ENCODE peak calls at places on chromosomes 6 and 20, in five cellular contexts. One of them, this sample, is unnamed.

GRCh38 chr6:24357336-24358218 is at the start of gene DCDC2:
- DNase-seq in tibial nerve: no peak
- DNase-seq in tibial artery: no peak
- DNase-seq in MM.1S: no peak
- DNase-seq in endothelial cell: peak
- DNase-seq in this sample: peak

GRCh38 chr20:4829494-4830211 is 107.9 kb downstream of the PRND start:
- DNase-seq in tibial artery: peak
- DNase-seq in endothelial cell: no peak
- DNase-seq in tibial nerve: peak
- DNase-seq in MM.1S: no peak
- DNase-seq in this sample: no peak

GRCh38 chr6:79180082-79180481 is 54.4 kb downstream of the HMGN3 start:
- DNase-seq in tibial artery: no peak
- DNase-seq in tibial nerve: no peak
- DNase-seq in MM.1S: no peak
- DNase-seq in endothelial cell: no peak
- DNase-seq in this sample: no peak

GRCh38 chr20:8689337-8689736 is 379.6 kb upstream of the PLCB4 start:
- DNase-seq in MM.1S: no peak
- DNase-seq in endothelial cell: no peak
- DNase-seq in tibial nerve: no peak
- DNase-seq in tibial artery: no peak
- DNase-seq in this sample: no peak

GRCh38 chr20:38227578-38228360 is 32.8 kb downstream of the KIAA1755 start:
- DNase-seq in tibial nerve: no peak
- DNase-seq in endothelial cell: no peak
- DNase-seq in tibial artery: peak
- DNase-seq in MM.1S: no peak
- DNase-seq in this sample: no peak

GRCh38 chr6:44780161-44780560 is 392.7 kb downstream of the CDC5L start:
- DNase-seq in MM.1S: no peak
- DNase-seq in tibial artery: no peak
- DNase-seq in tibial nerve: no peak
- DNase-seq in endothelial cell: no peak
- DNase-seq in this sample: no peak

GRCh38 chr6:149336529-149336928 is 19.0 kb downstream of the TAB2 start:
- DNase-seq in tibial artery: no peak
- DNase-seq in MM.1S: no peak
- DNase-seq in endothelial cell: no peak
- DNase-seq in tibial nerve: no peak
- DNase-seq in this sample: no peak

GRCh38 chr6:4936681-4937041 is 67.2 kb downstream of the RPP40 start:
- DNase-seq in endothelial cell: no peak
- DNase-seq in MM.1S: peak
- DNase-seq in tibial artery: no peak
- DNase-seq in tibial nerve: peak
- DNase-seq in this sample: peak

GRCh38 chr6:159826968-159827647 is 27.0 kb downstream of the PNLDC1 start:
- DNase-seq in tibial artery: peak
- DNase-seq in MM.1S: no peak
- DNase-seq in endothelial cell: no peak
- DNase-seq in tibial nerve: no peak
- DNase-seq in this sample: no peak

GRCh38 chr6:150301871-150302800 is 66.7 kb upstream of the IYD start:
- DNase-seq in MM.1S: no peak
- DNase-seq in tibial nerve: no peak
- DNase-seq in tibial artery: no peak
- DNase-seq in endothelial cell: no peak
- DNase-seq in this sample: peak

GRCh38 chr6:109623288-109623687 is 67.7 kb downstream of the AK9 start:
- DNase-seq in tibial artery: no peak
- DNase-seq in tibial nerve: no peak
- DNase-seq in MM.1S: no peak
- DNase-seq in endothelial cell: no peak
- DNase-seq in this sample: no peak

GRCh38 chr6:53725791-53726575 is 60.4 kb upstream of the KLHL31 start:
- DNase-seq in MM.1S: peak
- DNase-seq in tibial artery: peak
- DNase-seq in tibial nerve: peak
- DNase-seq in endothelial cell: peak
- DNase-seq in this sample: peak

GRCh38 chr20:41268402-41268801 is 49.1 kb downstream of the ZHX3 start:
- DNase-seq in endothelial cell: no peak
- DNase-seq in MM.1S: no peak
- DNase-seq in tibial nerve: no peak
- DNase-seq in tibial artery: no peak
- DNase-seq in this sample: no peak

GRCh38 chr6:11196511-11197174 is 35.8 kb downstream of the NEDD9 start:
- DNase-seq in tibial nerve: no peak
- DNase-seq in tibial artery: no peak
- DNase-seq in endothelial cell: no peak
- DNase-seq in MM.1S: no peak
- DNase-seq in this sample: no peak

GRCh38 chr6:143432588-143432987 is 17.9 kb downstream of the ADAT2 start:
- DNase-seq in endothelial cell: no peak
- DNase-seq in MM.1S: no peak
- DNase-seq in tibial artery: no peak
- DNase-seq in tibial nerve: no peak
- DNase-seq in this sample: no peak

GRCh38 chr20:2751868-2752630 is 48.4 kb downstream of the CPXM1 start:
- DNase-seq in tibial artery: no peak
- DNase-seq in tibial nerve: no peak
- DNase-seq in MM.1S: peak
- DNase-seq in endothelial cell: no peak
- DNase-seq in this sample: peak

GRCh38 chr6:20202070-20202658 is 10.1 kb downstream of the MBOAT1 start:
- DNase-seq in tibial nerve: no peak
- DNase-seq in endothelial cell: no peak
- DNase-seq in tibial artery: no peak
- DNase-seq in MM.1S: peak
- DNase-seq in this sample: peak

GRCh38 chr6:125867483-125867935 is 76.7 kb downstream of the NCOA7 start:
- DNase-seq in endothelial cell: no peak
- DNase-seq in MM.1S: no peak
- DNase-seq in tibial nerve: no peak
- DNase-seq in tibial artery: no peak
- DNase-seq in this sample: no peak

GRCh38 chr6:93366506-93366905 is 52.9 kb downstream of the EPHA7 start:
- DNase-seq in endothelial cell: no peak
- DNase-seq in tibial artery: no peak
- DNase-seq in MM.1S: no peak
- DNase-seq in tibial nerve: no peak
- DNase-seq in this sample: no peak

GRCh38 chr6:125188037-125188436 is 34.5 kb downstream of the TPD52L1 start:
- DNase-seq in MM.1S: no peak
- DNase-seq in endothelial cell: no peak
- DNase-seq in tibial nerve: no peak
- DNase-seq in tibial artery: no peak
- DNase-seq in this sample: no peak

GRCh38 chr6:88823998-88824397 is 139.4 kb downstream of the RNGTT start:
- DNase-seq in endothelial cell: no peak
- DNase-seq in tibial artery: no peak
- DNase-seq in tibial nerve: no peak
- DNase-seq in MM.1S: no peak
- DNase-seq in this sample: no peak

GRCh38 chr6:170232186-170233002 is 58.5 kb downstream of the DLL1 start:
- DNase-seq in endothelial cell: no peak
- DNase-seq in MM.1S: no peak
- DNase-seq in tibial artery: no peak
- DNase-seq in tibial nerve: no peak
- DNase-seq in this sample: no peak

GRCh38 chr6:34587325-34587724 is 31.2 kb upstream of the SPDEF start:
- DNase-seq in endothelial cell: no peak
- DNase-seq in tibial artery: no peak
- DNase-seq in tibial nerve: no peak
- DNase-seq in MM.1S: no peak
- DNase-seq in this sample: no peak

GRCh38 chr20:17168026-17168612 is 58.7 kb upstream of the PCSK2 start:
- DNase-seq in tibial nerve: no peak
- DNase-seq in tibial artery: no peak
- DNase-seq in MM.1S: no peak
- DNase-seq in endothelial cell: no peak
- DNase-seq in this sample: no peak

GRCh38 chr6:11632795-11633511 is 95.4 kb downstream of the TMEM170B start:
- DNase-seq in MM.1S: no peak
- DNase-seq in endothelial cell: no peak
- DNase-seq in tibial nerve: no peak
- DNase-seq in tibial artery: no peak
- DNase-seq in this sample: no peak

GRCh38 chr6:11242709-11243108 is 10.2 kb upstream of the NEDD9 start:
- DNase-seq in endothelial cell: no peak
- DNase-seq in tibial nerve: no peak
- DNase-seq in tibial artery: no peak
- DNase-seq in MM.1S: no peak
- DNase-seq in this sample: no peak

GRCh38 chr6:169851641-169852503 is 100.5 kb downstream of the ERMARD start:
- DNase-seq in endothelial cell: peak
- DNase-seq in MM.1S: no peak
- DNase-seq in tibial nerve: no peak
- DNase-seq in tibial artery: no peak
- DNase-seq in this sample: no peak

GRCh38 chr20:58722379-58722778 is 29.8 kb downstream of the NPEPL1 start:
- DNase-seq in MM.1S: no peak
- DNase-seq in tibial nerve: no peak
- DNase-seq in endothelial cell: no peak
- DNase-seq in tibial artery: no peak
- DNase-seq in this sample: no peak

GRCh38 chr20:61849822-61850221 is 215.9 kb downstream of the TAF4 start:
- DNase-seq in tibial nerve: no peak
- DNase-seq in tibial artery: no peak
- DNase-seq in MM.1S: no peak
- DNase-seq in endothelial cell: no peak
- DNase-seq in this sample: no peak
- TF ChIP-seq CTCF in tibial nerve: no peak
- TF ChIP-seq CTCF in tibial artery: no peak
- TF ChIP-seq CTCF in MM.1S: no peak
- TF ChIP-seq CTCF in endothelial cell: no peak
- TF ChIP-seq CTCF in this sample: no peak

GRCh38 chr6:127547215-127547614 is 28.1 kb upstream of the MTCL3 start:
- DNase-seq in tibial artery: no peak
- DNase-seq in MM.1S: peak
- DNase-seq in tibial nerve: no peak
- DNase-seq in endothelial cell: peak
- DNase-seq in this sample: no peak
- TF ChIP-seq CTCF in tibial artery: no peak
- TF ChIP-seq CTCF in MM.1S: peak
- TF ChIP-seq CTCF in tibial nerve: no peak
- TF ChIP-seq CTCF in endothelial cell: peak
- TF ChIP-seq CTCF in this sample: peak

GRCh38 chr6:8888468-8888867 is 453.1 kb upstream of the SLC35B3 start:
- DNase-seq in tibial artery: no peak
- DNase-seq in MM.1S: peak
- DNase-seq in tibial nerve: no peak
- DNase-seq in endothelial cell: no peak
- DNase-seq in this sample: peak
- TF ChIP-seq CTCF in tibial artery: no peak
- TF ChIP-seq CTCF in MM.1S: peak
- TF ChIP-seq CTCF in tibial nerve: no peak
- TF ChIP-seq CTCF in endothelial cell: peak
- TF ChIP-seq CTCF in this sample: peak

DNA sequence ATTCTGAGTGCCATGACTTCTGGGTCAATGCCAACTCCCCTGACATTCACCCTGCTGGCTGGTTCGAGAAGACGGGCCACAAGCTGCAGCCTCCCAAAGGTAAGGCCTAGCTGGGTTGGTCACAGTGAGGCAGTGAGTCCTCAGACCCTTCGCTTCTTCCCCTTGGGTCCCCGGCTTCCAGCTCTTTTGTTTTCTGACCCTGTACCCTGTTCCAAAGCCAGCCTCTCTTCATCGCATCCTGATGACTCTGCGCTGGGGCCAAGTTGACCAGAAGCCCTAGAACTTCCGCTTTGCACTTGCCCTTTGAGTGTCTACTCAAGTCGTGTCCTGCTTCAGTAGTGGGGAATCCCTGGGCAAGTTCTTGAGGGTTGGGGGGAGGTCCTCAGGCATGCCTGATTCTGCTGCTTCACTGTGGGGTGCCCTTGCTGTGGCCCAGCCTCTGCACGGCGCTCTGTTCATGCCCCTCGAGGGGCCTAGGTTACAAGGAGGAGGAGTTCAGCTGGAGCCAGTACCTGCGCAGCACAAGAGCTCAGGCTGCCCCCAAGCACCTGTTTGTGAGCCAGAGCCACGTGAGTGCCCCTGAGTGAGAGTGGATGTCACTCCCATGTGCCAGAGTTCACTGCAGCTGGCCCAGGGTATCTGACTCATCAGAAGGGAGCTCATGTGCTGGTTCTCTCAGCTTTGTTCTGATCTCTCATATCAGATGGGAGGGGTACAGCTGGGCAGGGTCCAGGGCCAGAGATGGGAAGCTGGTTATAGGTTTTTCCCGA is 23.0 kb downstream of the L3MBTL1 start:
- DNase-seq in tibial artery: peak
- DNase-seq in MM.1S: no peak
- DNase-seq in endothelial cell: no peak
- DNase-seq in tibial nerve: no peak
- DNase-seq in this sample: no peak
- TF ChIP-seq CTCF in tibial artery: no peak
- TF ChIP-seq CTCF in MM.1S: no peak
- TF ChIP-seq CTCF in endothelial cell: no peak
- TF ChIP-seq CTCF in tibial nerve: no peak
- TF ChIP-seq CTCF in this sample: no peak

GRCh38 chr6:134318396-134319281 is 727 bp upstream of the SGK1 start:
- DNase-seq in endothelial cell: no peak
- DNase-seq in MM.1S: no peak
- DNase-seq in tibial nerve: no peak
- DNase-seq in tibial artery: no peak
- DNase-seq in this sample: no peak
- TF ChIP-seq CTCF in endothelial cell: no peak
- TF ChIP-seq CTCF in MM.1S: no peak
- TF ChIP-seq CTCF in tibial nerve: no peak
- TF ChIP-seq CTCF in tibial artery: no peak
- TF ChIP-seq CTCF in this sample: no peak

GRCh38 chr6:137349856-137350830 is 131.0 kb upstream of the IFNGR1 start:
- DNase-seq in MM.1S: no peak
- DNase-seq in endothelial cell: no peak
- DNase-seq in tibial artery: no peak
- DNase-seq in tibial nerve: no peak
- DNase-seq in this sample: no peak
- TF ChIP-seq CTCF in MM.1S: no peak
- TF ChIP-seq CTCF in endothelial cell: no peak
- TF ChIP-seq CTCF in tibial artery: no peak
- TF ChIP-seq CTCF in tibial nerve: no peak
- TF ChIP-seq CTCF in this sample: no peak

GRCh38 chr20:3820901-3821727 is 767 bp downstream of the AP5S1 start:
- DNase-seq in tibial nerve: no peak
- DNase-seq in endothelial cell: no peak
- DNase-seq in MM.1S: no peak
- DNase-seq in tibial artery: no peak
- DNase-seq in this sample: no peak

GRCh38 chr20:3818155-3819151 is 1.9 kb upstream of the AP5S1 start:
- DNase-seq in tibial nerve: peak
- DNase-seq in MM.1S: peak
- DNase-seq in endothelial cell: peak
- DNase-seq in tibial artery: no peak
- DNase-seq in this sample: peak

GRCh38 chr20:3821996-3822395 is 1.6 kb downstream of the AP5S1 start:
- DNase-seq in tibial nerve: no peak
- DNase-seq in tibial artery: no peak
- DNase-seq in endothelial cell: no peak
- DNase-seq in MM.1S: no peak
- DNase-seq in this sample: no peak

GRCh38 chr20:3820048-3820900 is at the start of gene AP5S1:
- DNase-seq in tibial nerve: peak
- DNase-seq in endothelial cell: peak
- DNase-seq in tibial artery: peak
- DNase-seq in MM.1S: peak
- DNase-seq in this sample: peak

GRCh38 chr20:3819413-3820047 is 817 bp upstream of the AP5S1 start:
- DNase-seq in tibial artery: no peak
- DNase-seq in tibial nerve: no peak
- DNase-seq in endothelial cell: no peak
- DNase-seq in MM.1S: no peak
- DNase-seq in this sample: no peak
- TF ChIP-seq CTCF in tibial artery: no peak
- TF ChIP-seq CTCF in tibial nerve: no peak
- TF ChIP-seq CTCF in endothelial cell: no peak
- TF ChIP-seq CTCF in MM.1S: no peak
- TF ChIP-seq CTCF in this sample: no peak